ENCODE peak calls at places on chromosomes 12 and 14, in seven cellular contexts. One of them, this sample, is unnamed.

GRCh38 chr12:694734-695503 is 31.7 kb upstream of the NINJ2 start:
- DNase-seq in dorsolateral prefrontal cortex: no peak
- DNase-seq in CD8-positive, alpha-beta T cell: no peak
- DNase-seq in left lung: no peak
- DNase-seq in GM12865: no peak
- DNase-seq in small intestine: no peak
- DNase-seq in effector memory CD4-positive, alpha-beta T cell: no peak
- DNase-seq in this sample: no peak

GRCh38 chr12:110992909-110993308 is 72.5 kb upstream of the MYL2 start:
- DNase-seq in dorsolateral prefrontal cortex: no peak
- DNase-seq in CD8-positive, alpha-beta T cell: no peak
- DNase-seq in left lung: no peak
- DNase-seq in GM12865: no peak
- DNase-seq in small intestine: no peak
- DNase-seq in effector memory CD4-positive, alpha-beta T cell: no peak
- DNase-seq in this sample: no peak

GRCh38 chr12:601976-602699 is 61.1 kb downstream of the NINJ2 start:
- DNase-seq in dorsolateral prefrontal cortex: no peak
- DNase-seq in CD8-positive, alpha-beta T cell: no peak
- DNase-seq in left lung: no peak
- DNase-seq in GM12865: no peak
- DNase-seq in small intestine: no peak
- DNase-seq in effector memory CD4-positive, alpha-beta T cell: no peak
- DNase-seq in this sample: no peak

GRCh38 chr12:53098354-53098981 is 1.0 kb downstream of the IGFBP6 start:
- DNase-seq in dorsolateral prefrontal cortex: no peak
- DNase-seq in CD8-positive, alpha-beta T cell: peak
- DNase-seq in left lung: no peak
- DNase-seq in GM12865: no peak
- DNase-seq in small intestine: no peak
- DNase-seq in effector memory CD4-positive, alpha-beta T cell: peak
- DNase-seq in this sample: peak

GRCh38 chr12:31297572-31298509 is 28.1 kb downstream of the SINHCAF start:
- DNase-seq in dorsolateral prefrontal cortex: no peak
- DNase-seq in CD8-positive, alpha-beta T cell: no peak
- DNase-seq in left lung: no peak
- DNase-seq in GM12865: peak
- DNase-seq in small intestine: no peak
- DNase-seq in effector memory CD4-positive, alpha-beta T cell: no peak
- DNase-seq in this sample: no peak

GRCh38 chr12:19410211-19410610 is 29.1 kb upstream of the AEBP2 start:
- DNase-seq in dorsolateral prefrontal cortex: no peak
- DNase-seq in CD8-positive, alpha-beta T cell: no peak
- DNase-seq in left lung: no peak
- DNase-seq in GM12865: no peak
- DNase-seq in small intestine: no peak
- DNase-seq in effector memory CD4-positive, alpha-beta T cell: no peak
- DNase-seq in this sample: no peak

GRCh38 chr12:50986961-50987737 is 34.8 kb downstream of the HIGD1C start:
- DNase-seq in dorsolateral prefrontal cortex: no peak
- DNase-seq in CD8-positive, alpha-beta T cell: peak
- DNase-seq in left lung: no peak
- DNase-seq in GM12865: peak
- DNase-seq in small intestine: peak
- DNase-seq in effector memory CD4-positive, alpha-beta T cell: no peak
- DNase-seq in this sample: no peak

GRCh38 chr12:30862486-30862885 is 64.1 kb upstream of the TSPAN11 start:
- DNase-seq in dorsolateral prefrontal cortex: no peak
- DNase-seq in CD8-positive, alpha-beta T cell: no peak
- DNase-seq in left lung: no peak
- DNase-seq in GM12865: no peak
- DNase-seq in small intestine: no peak
- DNase-seq in effector memory CD4-positive, alpha-beta T cell: no peak
- DNase-seq in this sample: no peak

GRCh38 chr12:109433618-109434017 is 43.5 kb downstream of the KCTD10 start:
- DNase-seq in dorsolateral prefrontal cortex: no peak
- DNase-seq in CD8-positive, alpha-beta T cell: no peak
- DNase-seq in left lung: no peak
- DNase-seq in GM12865: no peak
- DNase-seq in small intestine: no peak
- DNase-seq in effector memory CD4-positive, alpha-beta T cell: no peak
- DNase-seq in this sample: no peak

DNA sequence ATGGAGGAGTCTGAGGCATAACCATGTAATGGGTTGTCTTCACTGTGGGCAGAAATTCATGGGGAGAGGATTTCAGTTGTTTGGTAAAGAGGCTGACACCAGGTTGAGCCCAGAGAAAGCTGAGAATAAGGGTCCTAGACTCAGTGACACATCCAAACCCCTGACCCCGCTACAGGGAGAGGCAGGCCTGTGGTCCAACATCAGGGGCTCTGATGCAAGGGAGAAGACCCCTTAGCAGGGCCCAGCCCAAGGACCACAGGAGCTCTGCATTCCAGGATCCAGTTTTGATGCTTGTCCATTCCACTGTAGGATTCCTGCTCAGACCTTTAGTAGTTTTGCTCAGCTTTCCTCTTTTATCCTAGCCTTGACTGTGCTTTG is 15.5 kb downstream of the GPR68 start:
- DNase-seq in dorsolateral prefrontal cortex: no peak
- DNase-seq in CD8-positive, alpha-beta T cell: no peak
- DNase-seq in left lung: no peak
- DNase-seq in GM12865: no peak
- DNase-seq in small intestine: no peak
- DNase-seq in effector memory CD4-positive, alpha-beta T cell: no peak
- DNase-seq in this sample: no peak
- H3K4me3 ChIP-seq in dorsolateral prefrontal cortex: no peak
- H3K4me3 ChIP-seq in CD8-positive, alpha-beta T cell: no peak
- H3K4me3 ChIP-seq in left lung: no peak
- H3K4me3 ChIP-seq in GM12865: peak
- H3K4me3 ChIP-seq in small intestine: no peak
- H3K4me3 ChIP-seq in effector memory CD4-positive, alpha-beta T cell: peak
- H3K4me3 ChIP-seq in this sample: no peak

DNA sequence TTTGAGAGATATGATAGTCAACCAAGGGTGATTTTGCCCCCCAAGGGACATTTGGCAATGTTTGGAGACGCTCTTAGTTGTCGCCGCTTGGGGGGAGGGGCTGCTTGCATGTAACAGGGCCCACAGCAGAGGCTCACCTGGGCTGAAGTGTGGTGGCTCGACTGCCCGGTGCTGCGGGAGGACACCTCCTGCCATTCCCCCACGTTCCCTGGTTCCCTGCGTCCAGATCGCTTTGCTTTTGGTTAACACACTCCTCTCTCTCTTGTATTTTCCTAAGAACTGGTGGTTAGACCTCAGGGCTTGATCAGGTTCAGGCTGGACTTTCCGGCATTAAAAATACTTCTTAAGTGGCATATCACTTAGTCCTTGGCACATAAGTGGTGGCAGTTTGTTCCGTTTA is 18.9 kb downstream of the PPP2R5C start:
- DNase-seq in dorsolateral prefrontal cortex: no peak
- DNase-seq in CD8-positive, alpha-beta T cell: no peak
- DNase-seq in left lung: no peak
- DNase-seq in GM12865: no peak
- DNase-seq in small intestine: no peak
- DNase-seq in effector memory CD4-positive, alpha-beta T cell: no peak
- DNase-seq in this sample: no peak
- H3K4me3 ChIP-seq in dorsolateral prefrontal cortex: peak
- H3K4me3 ChIP-seq in CD8-positive, alpha-beta T cell: peak
- H3K4me3 ChIP-seq in left lung: peak
- H3K4me3 ChIP-seq in GM12865: no peak
- H3K4me3 ChIP-seq in small intestine: no peak
- H3K4me3 ChIP-seq in effector memory CD4-positive, alpha-beta T cell: no peak
- H3K4me3 ChIP-seq in this sample: no peak

DNA sequence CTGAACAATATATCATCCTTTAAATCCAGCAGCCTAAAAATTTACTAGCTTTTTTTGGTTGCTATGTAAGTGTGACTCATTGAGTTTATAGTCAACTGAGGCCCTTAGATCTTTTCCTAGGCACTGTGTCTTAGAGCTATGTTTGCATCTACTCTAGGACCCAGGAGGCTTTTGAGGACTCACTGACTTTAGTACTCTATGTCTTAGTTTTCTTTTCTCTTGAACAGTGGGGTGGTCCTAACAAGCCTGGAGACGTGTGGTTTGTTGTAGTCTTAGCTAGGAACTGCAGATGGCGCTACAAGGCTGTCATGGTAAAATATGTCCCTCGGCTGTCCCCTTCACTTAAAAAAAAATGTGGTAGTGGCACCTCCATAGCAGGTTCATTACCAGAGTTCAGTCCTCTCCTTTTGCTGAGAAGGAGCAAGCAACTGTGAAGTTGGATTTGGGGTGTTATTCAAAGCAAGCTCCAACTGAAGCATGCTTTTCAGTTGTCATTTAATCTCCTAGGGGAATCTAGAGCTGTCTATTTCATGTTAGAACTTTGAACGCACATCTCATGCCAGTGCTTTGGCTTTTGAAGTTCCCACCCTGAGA is 8.6 kb upstream of the SPATS2 start:
- DNase-seq in dorsolateral prefrontal cortex: no peak
- DNase-seq in CD8-positive, alpha-beta T cell: peak
- DNase-seq in left lung: no peak
- DNase-seq in GM12865: peak
- DNase-seq in small intestine: peak
- DNase-seq in effector memory CD4-positive, alpha-beta T cell: no peak
- DNase-seq in this sample: no peak
- H3K4me3 ChIP-seq in dorsolateral prefrontal cortex: no peak
- H3K4me3 ChIP-seq in CD8-positive, alpha-beta T cell: no peak
- H3K4me3 ChIP-seq in left lung: no peak
- H3K4me3 ChIP-seq in GM12865: no peak
- H3K4me3 ChIP-seq in small intestine: no peak
- H3K4me3 ChIP-seq in effector memory CD4-positive, alpha-beta T cell: no peak
- H3K4me3 ChIP-seq in this sample: no peak

DNA sequence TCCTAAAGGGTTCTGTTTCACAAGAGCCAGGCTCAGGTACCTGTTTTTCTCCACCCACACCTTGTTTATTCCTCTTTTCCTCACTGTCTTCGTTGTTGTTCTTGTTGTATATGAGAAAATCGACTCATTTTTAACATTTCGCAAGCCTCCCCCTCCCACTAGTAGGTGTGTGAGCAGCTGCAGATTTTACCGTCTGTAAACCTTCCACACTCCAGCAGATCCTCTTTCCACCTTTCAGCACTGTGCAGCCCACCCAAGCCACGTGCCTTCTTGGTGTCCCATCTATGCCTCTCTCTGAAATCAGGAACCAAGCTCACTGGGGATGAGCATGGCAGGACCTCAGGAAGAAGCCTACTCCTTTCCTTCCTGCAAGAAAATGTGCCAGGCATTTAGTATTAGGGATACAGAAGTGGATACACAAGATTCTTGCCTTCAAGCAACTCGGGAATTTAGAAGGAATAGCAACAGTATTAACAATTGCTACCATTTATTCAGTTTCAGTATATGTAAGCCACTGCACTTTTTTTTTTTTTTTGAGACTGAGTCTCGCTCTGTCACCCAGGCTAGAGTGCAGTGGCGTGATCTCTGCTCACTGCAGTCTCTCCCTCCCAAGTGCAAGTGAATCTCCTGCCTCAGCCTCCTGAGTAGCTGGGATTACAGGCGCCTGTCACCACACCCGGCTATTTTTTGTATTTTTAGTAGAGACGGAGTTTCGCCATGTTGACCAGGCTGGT is 113.6 kb downstream of the CHST11 start:
- DNase-seq in dorsolateral prefrontal cortex: no peak
- DNase-seq in CD8-positive, alpha-beta T cell: no peak
- DNase-seq in left lung: no peak
- DNase-seq in GM12865: peak
- DNase-seq in small intestine: no peak
- DNase-seq in effector memory CD4-positive, alpha-beta T cell: no peak
- DNase-seq in this sample: no peak
- H3K4me3 ChIP-seq in dorsolateral prefrontal cortex: no peak
- H3K4me3 ChIP-seq in CD8-positive, alpha-beta T cell: no peak
- H3K4me3 ChIP-seq in left lung: no peak
- H3K4me3 ChIP-seq in GM12865: peak
- H3K4me3 ChIP-seq in small intestine: no peak
- H3K4me3 ChIP-seq in effector memory CD4-positive, alpha-beta T cell: no peak
- H3K4me3 ChIP-seq in this sample: no peak

DNA sequence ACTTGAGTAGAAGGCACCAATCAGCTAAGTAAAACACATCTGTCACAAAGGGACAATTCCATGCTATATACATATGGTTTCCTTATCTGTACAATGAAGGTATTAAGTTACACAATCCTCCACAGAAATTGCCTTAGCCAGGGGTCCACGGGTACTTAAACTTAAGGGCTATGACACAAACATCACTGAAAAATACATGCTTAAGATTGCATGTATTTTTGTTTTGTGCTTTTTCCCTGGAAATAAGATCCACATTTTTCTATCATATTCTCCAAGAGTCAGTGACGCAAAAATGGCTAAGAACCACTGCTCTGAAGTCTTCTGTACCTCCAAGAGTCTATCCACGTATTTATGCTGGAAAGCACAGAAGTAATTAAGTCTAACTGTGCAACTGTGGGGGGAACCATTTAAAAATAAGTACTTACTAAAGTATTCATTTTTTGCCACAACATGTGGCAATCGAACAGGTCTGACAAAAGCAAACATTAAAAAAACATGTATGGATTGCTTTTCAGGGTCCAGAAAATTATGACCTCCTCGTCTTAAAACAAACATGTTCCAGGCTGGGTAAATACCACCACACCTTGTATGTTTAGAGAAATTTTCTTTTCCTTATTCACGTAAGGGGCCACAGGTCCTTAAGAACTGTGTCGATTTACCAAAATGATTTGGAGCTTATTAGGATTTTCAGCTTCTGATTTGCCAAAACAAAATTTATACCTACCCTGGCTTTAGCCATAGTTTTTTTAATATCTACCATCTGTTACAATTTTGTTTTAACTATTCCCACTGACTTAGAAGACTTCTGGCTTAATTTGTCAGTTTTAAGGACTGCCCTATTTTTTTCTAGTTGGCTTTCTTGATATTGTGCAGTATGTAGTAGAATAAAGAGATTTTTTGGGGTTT is 2.8 kb downstream of the SLC38A2 start:
- DNase-seq in dorsolateral prefrontal cortex: no peak
- DNase-seq in CD8-positive, alpha-beta T cell: no peak
- DNase-seq in left lung: no peak
- DNase-seq in GM12865: no peak
- DNase-seq in small intestine: peak
- DNase-seq in effector memory CD4-positive, alpha-beta T cell: no peak
- DNase-seq in this sample: no peak
- H3K4me3 ChIP-seq in dorsolateral prefrontal cortex: peak
- H3K4me3 ChIP-seq in CD8-positive, alpha-beta T cell: peak
- H3K4me3 ChIP-seq in left lung: peak
- H3K4me3 ChIP-seq in GM12865: peak
- H3K4me3 ChIP-seq in small intestine: peak
- H3K4me3 ChIP-seq in effector memory CD4-positive, alpha-beta T cell: peak
- H3K4me3 ChIP-seq in this sample: peak

GRCh38 chr12:96770239-96770780 is 136.7 kb upstream of the NEDD1 start:
- DNase-seq in dorsolateral prefrontal cortex: no peak
- DNase-seq in CD8-positive, alpha-beta T cell: no peak
- DNase-seq in left lung: no peak
- DNase-seq in GM12865: no peak
- DNase-seq in small intestine: no peak
- DNase-seq in effector memory CD4-positive, alpha-beta T cell: no peak
- DNase-seq in this sample: no peak
- H3K4me3 ChIP-seq in dorsolateral prefrontal cortex: no peak
- H3K4me3 ChIP-seq in CD8-positive, alpha-beta T cell: no peak
- H3K4me3 ChIP-seq in left lung: no peak
- H3K4me3 ChIP-seq in GM12865: no peak
- H3K4me3 ChIP-seq in small intestine: no peak
- H3K4me3 ChIP-seq in effector memory CD4-positive, alpha-beta T cell: no peak
- H3K4me3 ChIP-seq in this sample: no peak

DNA sequence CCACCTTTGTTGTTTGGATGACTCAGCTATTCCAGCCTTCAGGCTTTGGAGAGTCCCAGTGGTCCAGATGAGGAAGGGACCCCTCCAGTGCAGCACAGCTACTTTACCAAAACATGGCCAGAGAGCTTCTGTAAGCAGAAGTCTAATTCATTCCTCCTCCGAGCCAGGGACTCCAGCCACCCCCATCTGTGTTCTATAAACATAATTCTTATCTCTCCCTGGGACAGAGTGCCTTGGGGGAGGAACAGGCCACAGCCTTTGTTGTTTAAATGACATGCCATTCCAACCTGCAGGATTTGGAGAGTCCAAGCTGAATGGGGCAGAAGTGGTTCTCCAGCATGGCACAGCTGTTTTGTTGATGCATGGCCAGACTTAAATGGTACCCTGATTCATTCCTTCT is 994.0 kb downstream of the TRHDE start:
- DNase-seq in dorsolateral prefrontal cortex: no peak
- DNase-seq in CD8-positive, alpha-beta T cell: no peak
- DNase-seq in left lung: no peak
- DNase-seq in GM12865: no peak
- DNase-seq in small intestine: no peak
- DNase-seq in effector memory CD4-positive, alpha-beta T cell: no peak
- DNase-seq in this sample: no peak
- H3K4me3 ChIP-seq in dorsolateral prefrontal cortex: no peak
- H3K4me3 ChIP-seq in CD8-positive, alpha-beta T cell: no peak
- H3K4me3 ChIP-seq in left lung: no peak
- H3K4me3 ChIP-seq in GM12865: no peak
- H3K4me3 ChIP-seq in small intestine: no peak
- H3K4me3 ChIP-seq in effector memory CD4-positive, alpha-beta T cell: no peak
- H3K4me3 ChIP-seq in this sample: no peak